ENCODE peak calls at places on chromosome 21, in nine cellular contexts. Z is endodermal cell, J is progenitor cell of endocrine pancreas, W is esophagus squamous epithelium, R is dorsolateral prefrontal cortex, Y is cardiac fibroblast, M is AG04450, T is HL-60, V is GM20000. N is an unnamed sample.

GRCh38 chr21:43853851-43854772 is 10.9 kb upstream of the AGPAT3 start:
- DNase-seq in Z (no peak), W (no peak), M (no peak), T (no peak), R (no peak), V (no peak), Y (no peak), J (no peak), N (no peak)

GRCh38 chr21:23021481-23021880 is 2023.3 kb downstream of the NCAM2 start:
- DNase-seq in T (no peak), J (no peak), R (no peak), Z (no peak), Y (no peak), V (no peak), W (no peak), M (no peak), N (no peak)

GRCh38 chr21:34612056-34612455 is 2.9 kb downstream of the RCAN1 start:
- DNase-seq in V (no peak), J (no peak), M (no peak), Z (no peak), Y (no peak), T (no peak), W (no peak), R (no peak), N (no peak)

GRCh38 chr21:35616090-35616489 is 444.2 kb downstream of the SETD4 start:
- DNase-seq in Y (peak; percentile 83), W (no peak), J (no peak), V (no peak), T (no peak), R (no peak), Z (no peak), M (no peak), N (peak; percentile 3)

GRCh38 chr21:35478096-35479080 is 429.3 kb upstream of the RUNX1 start:
- DNase-seq in Z (no peak), W (no peak), T (no peak), V (no peak), J (no peak), M (no peak), Y (peak; percentile 84), R (no peak), N (no peak)

GRCh38 chr21:35048706-35049617 is at the start of gene RUNX1:
- DNase-seq in Z (no peak), R (no peak), M (no peak), W (peak; percentile 22), J (no peak), Y (peak; percentile 59), V (peak; percentile 72), T (peak; percentile 96), N (peak; percentile 95)

GRCh38 chr21:25809013-25809412 is 74.2 kb downstream of the GABPA start:
- DNase-seq in J (no peak), T (no peak), W (no peak), Y (no peak), V (no peak), R (no peak), M (no peak), Z (no peak), N (no peak)

GRCh38 chr21:15140321-15141019 is 75.7 kb upstream of the NRIP1 start:
- DNase-seq in T (no peak), R (no peak), W (no peak), J (peak; percentile 55), M (no peak), V (no peak), Y (peak; percentile 16), Z (peak; percentile 47), N (no peak)

GRCh38 chr21:31295676-31296075 is 48.4 kb downstream of the TIAM1 start:
- DNase-seq in R (no peak), M (no peak), J (no peak), Y (no peak), W (no peak), V (no peak), T (no peak), Z (no peak), N (no peak)

GRCh38 chr21:34921151-34921550 is 128.0 kb downstream of the RUNX1 start:
- DNase-seq in M (no peak), J (no peak), Z (no peak), R (no peak), T (no peak), V (no peak), Y (no peak), W (no peak), N (no peak)

GRCh38 chr21:36499578-36500471 is 19.9 kb upstream of the CLDN14 start:
- DNase-seq in T (no peak), V (no peak), Y (peak; percentile 71), R (no peak), Z (no peak), M (no peak), W (no peak), J (no peak), N (no peak)

GRCh38 chr21:44259082-44259705 is 2.5 kb downstream of the DNMT3L start:
- DNase-seq in Z (peak; percentile 31), V (no peak), T (no peak), W (no peak), M (no peak), Y (peak; percentile 45), J (no peak), R (no peak), N (no peak)

DNA sequence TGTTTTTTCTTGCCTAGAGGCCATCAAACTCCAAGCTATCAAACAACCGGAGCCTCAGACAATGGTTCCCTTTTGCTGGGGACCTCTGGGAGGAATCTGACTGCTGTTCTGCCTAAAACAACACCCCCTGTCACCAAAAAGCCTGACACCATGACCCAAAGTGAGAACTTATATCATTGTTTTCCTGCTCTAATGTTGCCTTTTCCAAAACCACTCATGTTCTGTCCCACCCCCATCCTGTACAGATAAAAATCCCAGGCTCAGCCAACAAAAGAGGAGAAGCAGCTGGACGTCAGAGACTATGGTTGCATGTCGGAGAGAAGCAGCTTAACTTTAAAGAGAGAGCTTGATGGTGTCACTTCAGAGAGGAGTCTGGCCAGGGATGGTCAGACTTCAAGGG is 327.2 kb upstream of the CXADR start:
- DNase-seq in Z (no peak), J (no peak), V (no peak), T (no peak), Y (peak; percentile 24), R (no peak), M (no peak), W (no peak), N (no peak)
- TF ChIP-seq CTCF in Z (no peak), J (no peak), V (no peak), T (no peak), Y (no peak), R (no peak), M (no peak), W (no peak), N (no peak)

GRCh38 chr21:38511662-38512243 is 13.5 kb upstream of the ERG start:
- DNase-seq in J (no peak), M (no peak), R (no peak), V (no peak), Z (no peak), Y (no peak), W (no peak), T (peak; percentile 34), N (no peak)
- TF ChIP-seq CTCF in J (no peak), M (no peak), R (no peak), V (no peak), Z (no peak), Y (no peak), W (no peak), T (no peak), N (peak; percentile 13)

GRCh38 chr21:28016571-28016970 is 976.1 kb downstream of the LTN1 start:
- DNase-seq in V (no peak), Y (peak; percentile 32), T (no peak), Z (no peak), M (no peak), R (no peak), J (no peak), W (no peak), N (no peak)

GRCh38 chr21:28018213-28018612 is 974.5 kb downstream of the LTN1 start:
- DNase-seq in T (no peak), J (no peak), R (no peak), Z (no peak), V (no peak), W (no peak), M (no peak), Y (no peak), N (no peak)

GRCh38 chr21:28018741-28019669 is 973.7 kb downstream of the LTN1 start:
- DNase-seq in M (no peak), Z (peak; percentile 68), J (no peak), R (peak; percentile 51), T (no peak), Y (peak; percentile 10), W (no peak), V (peak; percentile 2), N (peak; percentile 72)
- TF ChIP-seq CTCF in M (no peak), Z (peak; percentile 53), J (peak; percentile 16), R (peak; percentile 56), T (no peak), Y (peak; percentile 14), W (no peak), V (no peak), N (peak; percentile 24)

GRCh38 chr21:45408811-45409261 is 3.9 kb downstream of the COL18A1 start:
- DNase-seq in T (no peak), M (no peak), V (no peak), J (no peak), Y (no peak), R (no peak), Z (peak; percentile 52), W (no peak), N (no peak)

GRCh38 chr21:45406801-45407628 is 2.0 kb downstream of the COL18A1 start:
- DNase-seq in J (no peak), R (no peak), Z (peak; percentile 91), T (no peak), V (no peak), M (no peak), W (no peak), Y (no peak), N (no peak)

GRCh38 chr21:45405819-45406762 is 1.1 kb downstream of the COL18A1 start:
- DNase-seq in Y (no peak), Z (peak; percentile 82), V (no peak), R (no peak), J (no peak), M (no peak), W (no peak), T (no peak), N (no peak)

GRCh38 chr21:45408271-45408791 is 3.4 kb downstream of the COL18A1 start:
- DNase-seq in V (no peak), T (no peak), W (no peak), M (no peak), Y (no peak), R (no peak), J (no peak), Z (peak; percentile 71), N (no peak)

DNA sequence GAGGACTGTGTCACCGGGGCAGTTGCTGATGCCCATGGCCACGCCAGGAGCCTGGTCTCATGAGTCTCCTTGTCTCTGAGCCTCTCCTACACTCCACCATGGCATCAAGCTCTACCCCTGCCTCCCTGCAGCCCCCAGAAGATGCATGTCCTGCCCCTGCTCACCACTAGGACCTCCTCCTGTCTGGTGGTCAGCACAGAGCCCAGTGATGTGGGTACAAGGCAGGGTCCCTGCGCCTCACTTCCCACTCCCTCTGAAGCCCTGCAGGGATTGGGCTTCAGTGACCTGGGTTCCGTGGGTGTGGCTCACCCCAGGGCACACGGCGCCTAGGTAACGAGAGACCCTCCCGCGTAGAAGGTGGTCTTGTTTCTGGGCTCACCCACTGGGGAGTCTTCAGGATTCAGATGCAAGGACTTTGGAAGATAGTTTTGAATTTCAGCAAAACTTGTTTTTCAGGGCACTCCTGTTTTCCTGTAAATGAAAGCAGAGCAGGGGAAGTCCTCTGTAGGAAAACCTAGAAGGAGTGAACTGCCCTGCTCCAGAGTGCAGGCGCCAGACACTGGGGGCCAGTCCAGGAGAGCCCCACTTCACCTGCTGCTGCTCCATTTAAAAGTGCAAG is 2.8 kb downstream of the COL18A1 start:
- DNase-seq in J (no peak), T (no peak), R (no peak), Y (no peak), M (no peak), V (no peak), Z (peak; percentile 73), W (no peak), N (no peak)
- TF ChIP-seq CTCF in J (peak; percentile 42), T (no peak), R (no peak), Y (peak; percentile 7), M (peak; percentile 21), V (no peak), Z (peak; percentile 61), W (no peak), N (no peak)